ENCODE peak calls at places on chromosomes 3 and 15, in six cellular contexts. Z, F, O, G, E and Q are unnamed samples.

GRCh38 chr15:79208179-79208578 is 74.3 kb upstream of the ANKRD34C start:
- DNase-seq in Z (no peak), F (no peak), O (no peak), G (no peak), E (no peak), Q (no peak)

GRCh38 chr3:186888569-186888968 is 41.8 kb upstream of the ST6GAL1 start:
- DNase-seq in Z (no peak), F (peak; percentile 6), O (no peak), G (no peak), E (no peak), Q (no peak)

GRCh38 chr15:76998661-76999285 is 3.8 kb downstream of the PSTPIP1 start:
- DNase-seq in Z (no peak), F (no peak), O (no peak), G (no peak), E (no peak), Q (no peak)

GRCh38 chr15:57646057-57646456 is 54.4 kb downstream of the MYZAP start:
- DNase-seq in Z (no peak), F (no peak), O (no peak), G (no peak), E (no peak), Q (no peak)

GRCh38 chr3:9946112-9947024 is 5.8 kb downstream of the PRRT3 start:
- DNase-seq in Z (peak; percentile 89), F (no peak), O (peak; percentile 66), G (peak; percentile 96), E (peak; percentile 88), Q (peak; percentile 86)

GRCh38 chr3:153145454-153145853 is 16.6 kb upstream of the RAP2B start:
- DNase-seq in Z (no peak), F (no peak), O (no peak), G (no peak), E (no peak), Q (no peak)

GRCh38 chr15:38555686-38556334 is 8.8 kb downstream of the RASGRP1 start:
- DNase-seq in Z (no peak), F (no peak), O (peak; percentile 76), G (no peak), E (no peak), Q (peak; percentile 90)

GRCh38 chr3:125061170-125061569 is 5.4 kb upstream of the HEG1 start:
- DNase-seq in Z (no peak), F (no peak), O (no peak), G (no peak), E (no peak), Q (peak; percentile 85)

GRCh38 chr15:96585634-96586386 is 255.3 kb downstream of the NR2F2 start:
- DNase-seq in Z (no peak), F (no peak), O (no peak), G (no peak), E (no peak), Q (peak; percentile 6)

GRCh38 chr3:197487911-197488391 is 67.8 kb downstream of the BDH1 start:
- DNase-seq in Z (no peak), F (peak; percentile 74), O (no peak), G (no peak), E (no peak), Q (peak; percentile 93)

GRCh38 chr15:44620081-44620480 is 43.4 kb downstream of the SPG11 start:
- DNase-seq in Z (no peak), F (no peak), O (no peak), G (no peak), E (no peak), Q (no peak)

GRCh38 chr15:64045774-64046346 is 425 bp downstream of the DAPK2 start:
- DNase-seq in Z (no peak), F (no peak), O (no peak), G (no peak), E (no peak), Q (no peak)

GRCh38 chr3:189966843-189967242 is 153.9 kb downstream of the P3H2 start:
- DNase-seq in Z (no peak), F (no peak), O (no peak), G (no peak), E (no peak), Q (no peak)

GRCh38 chr15:93981706-93982105 is 249.7 kb upstream of the MCTP2 start:
- DNase-seq in Z (no peak), F (no peak), O (no peak), G (no peak), E (no peak), Q (no peak)

GRCh38 chr15:89502867-89503595 is 6.6 kb upstream of the RHCG start:
- DNase-seq in Z (no peak), F (no peak), O (no peak), G (no peak), E (no peak), Q (no peak)

GRCh38 chr15:35713733-35714132 is 167.8 kb upstream of the DPH6 start:
- DNase-seq in Z (no peak), F (no peak), O (no peak), G (no peak), E (no peak), Q (peak; percentile 15)

GRCh38 chr15:35911052-35911780 is 365.3 kb upstream of the DPH6 start:
- DNase-seq in Z (no peak), F (no peak), O (no peak), G (no peak), E (no peak), Q (no peak)

GRCh38 chr3:42120866-42121265 is 29.7 kb downstream of the TRAK1 start:
- DNase-seq in Z (no peak), F (no peak), O (no peak), G (no peak), E (no peak), Q (peak; percentile 36)

GRCh38 chr3:181253796-181254195 is 264.3 kb upstream of the DNAJC19 start:
- DNase-seq in Z (no peak), F (no peak), O (no peak), G (no peak), E (no peak), Q (no peak)

GRCh38 chr3:71244153-71245051 is 339.1 kb downstream of the FOXP1 start:
- DNase-seq in Z (peak; percentile 41), F (no peak), O (no peak), G (no peak), E (no peak), Q (no peak)

GRCh38 chr15:69400850-69401249 is 13.3 kb upstream of the KIF23 start:
- DNase-seq in Z (no peak), F (no peak), O (no peak), G (no peak), E (no peak), Q (no peak)

GRCh38 chr3:187567741-187568140 is 102.5 kb downstream of the SST start:
- DNase-seq in Z (no peak), F (no peak), O (peak; percentile 23), G (no peak), E (no peak), Q (peak; percentile 94)

GRCh38 chr3:26719148-26719547 is 96.6 kb downstream of the LRRC3B start:
- DNase-seq in Z (no peak), F (no peak), O (no peak), G (no peak), E (no peak), Q (no peak)

GRCh38 chr3:78734048-78734637 is 1033.7 kb downstream of the ROBO1 start:
- DNase-seq in Z (no peak), F (peak; percentile 63), O (no peak), G (no peak), E (no peak), Q (peak; percentile 51)

GRCh38 chr3:153855772-153856171 is 265.4 kb upstream of the ARHGEF26 start:
- DNase-seq in Z (no peak), F (no peak), O (no peak), G (no peak), E (no peak), Q (no peak)

DNA sequence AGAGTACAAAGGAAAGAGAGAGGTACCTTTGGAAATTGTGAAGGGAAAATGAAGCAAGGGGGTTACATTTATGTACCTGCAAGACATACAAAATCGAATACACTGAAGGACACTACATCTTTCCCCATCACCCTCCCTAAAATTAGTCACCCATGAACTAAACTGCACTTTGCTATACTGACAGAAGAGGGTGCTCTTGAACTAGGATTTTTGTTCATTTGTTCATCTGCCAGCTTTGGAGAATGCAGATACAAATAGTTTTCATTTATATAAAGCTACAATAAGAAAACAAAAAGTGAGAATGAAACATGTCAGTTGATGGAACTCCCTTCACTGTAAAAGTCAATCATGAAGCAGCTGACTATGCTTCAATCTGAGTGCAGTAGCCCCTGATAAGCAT is 55.7 kb downstream of the PCCB start:
- DNase-seq in Z (no peak), F (peak; percentile 1), O (peak; percentile 43), G (no peak), E (no peak), Q (peak; percentile 52)
- TF ChIP-seq CTCF in Z (no peak), F (peak; percentile 21), O (peak; percentile 72), G (no peak), E (peak; percentile 27), Q (peak; percentile 67)

DNA sequence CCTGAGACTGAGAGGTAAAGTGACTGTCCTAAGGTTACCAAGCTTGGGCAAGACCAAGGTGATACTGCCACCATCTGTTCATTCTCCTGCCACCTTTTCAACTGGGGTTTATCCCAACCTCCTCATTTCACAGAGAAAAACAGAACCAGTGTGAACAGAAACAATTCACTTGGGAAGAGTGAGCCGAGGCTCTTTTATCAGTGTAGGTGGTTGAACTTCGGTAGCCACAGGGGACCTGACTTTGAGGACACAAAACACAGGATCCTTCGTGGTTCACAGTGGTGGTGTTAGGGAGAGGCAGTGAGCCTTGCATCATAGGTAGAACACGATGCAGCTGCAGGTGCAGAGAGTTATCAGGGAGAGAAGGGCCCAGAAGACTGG is 72.8 kb upstream of the ICE2 start:
- DNase-seq in Z (peak; percentile 60), F (no peak), O (no peak), G (no peak), E (no peak), Q (no peak)
- H3K4me3 ChIP-seq in Z (no peak overlapping the region), F (no peak overlapping the region), O (no peak overlapping the region), G (no peak overlapping the region), E (no peak overlapping the region), Q (no peak overlapping the region)

GRCh38 chr3:69048990-69049389 is 3.1 kb downstream of the TMF1 start:
- DNase-seq in Z (no peak), F (no peak), O (no peak), G (no peak), E (no peak), Q (no peak)
- TF ChIP-seq CTCF in Z (no peak), F (no peak), O (no peak), G (no peak), E (no peak), Q (no peak)

GRCh38 chr15:48641416-48641815 is 4.1 kb downstream of the FBN1 start:
- DNase-seq in Z (no peak), F (no peak), O (no peak), G (no peak), E (no peak), Q (no peak)
- H3K4me3 ChIP-seq in Z (no peak overlapping the region), F (peak overlapping the region; percentile 6), O (peak overlapping the region; percentile 90), G (no peak overlapping the region), E (no peak overlapping the region), Q (peak overlapping the region; percentile 96)

DNA sequence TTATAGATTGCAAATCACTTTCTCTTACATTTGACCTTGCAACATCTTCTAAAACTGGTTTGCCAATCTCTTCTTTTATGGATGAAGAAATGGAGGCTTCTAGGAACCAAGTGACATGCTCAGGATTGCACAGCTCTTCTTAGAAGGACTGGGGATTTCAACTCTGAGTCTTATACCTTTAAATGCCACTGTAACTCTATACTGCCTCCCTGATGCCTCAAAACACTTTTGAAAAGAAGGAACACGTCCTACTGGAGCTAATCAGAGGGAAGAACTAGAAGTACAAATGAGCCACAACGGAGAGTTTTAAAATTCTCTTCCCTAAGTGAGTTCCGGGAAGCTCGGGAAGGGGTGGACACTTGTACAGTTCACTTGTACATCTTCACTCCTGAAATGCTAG is 973 bp upstream of the MITF start:
- DNase-seq in Z (no peak), F (no peak), O (no peak), G (no peak), E (no peak), Q (no peak)
- TF ChIP-seq CTCF in Z (no peak), F (no peak), O (no peak), G (no peak), E (no peak), Q (no peak)